ENCODE peak calls at places on chromosomes 11 and 22, in nine cellular contexts. One of them, this sample, is unnamed.

GRCh38 chr22:24451162-24451561 is 23.8 kb downstream of the ADORA2A start:
- DNase-seq in neural progenitor cell: no peak
- DNase-seq in heart right ventricle: no peak
- DNase-seq in A549: no peak
- DNase-seq in kidney epithelial cell: no peak
- DNase-seq in choroid plexus epithelial cell: no peak
- DNase-seq in right atrium auricular region: no peak
- DNase-seq in psoas muscle: no peak
- DNase-seq in IMR-90: no peak
- DNase-seq in this sample: no peak

GRCh38 chr11:48210052-48210451 is 6.6 kb upstream of the OR4B1 start:
- DNase-seq in neural progenitor cell: no peak
- DNase-seq in heart right ventricle: no peak
- DNase-seq in A549: peak
- DNase-seq in kidney epithelial cell: no peak
- DNase-seq in choroid plexus epithelial cell: peak
- DNase-seq in right atrium auricular region: no peak
- DNase-seq in psoas muscle: no peak
- DNase-seq in IMR-90: peak
- DNase-seq in this sample: peak

GRCh38 chr22:35705141-35705540 is 12.5 kb upstream of the APOL5 start:
- DNase-seq in neural progenitor cell: no peak
- DNase-seq in heart right ventricle: no peak
- DNase-seq in A549: no peak
- DNase-seq in kidney epithelial cell: peak
- DNase-seq in choroid plexus epithelial cell: peak
- DNase-seq in right atrium auricular region: no peak
- DNase-seq in psoas muscle: no peak
- DNase-seq in IMR-90: peak
- DNase-seq in this sample: no peak

GRCh38 chr11:119742263-119742861 is 13.4 kb upstream of the NECTIN1 start:
- DNase-seq in neural progenitor cell: peak
- DNase-seq in heart right ventricle: no peak
- DNase-seq in A549: no peak
- DNase-seq in kidney epithelial cell: no peak
- DNase-seq in choroid plexus epithelial cell: no peak
- DNase-seq in right atrium auricular region: no peak
- DNase-seq in psoas muscle: peak
- DNase-seq in IMR-90: no peak
- DNase-seq in this sample: peak

GRCh38 chr22:48152916-48153315 is 1390.5 kb downstream of the TBC1D22A start:
- DNase-seq in neural progenitor cell: no peak
- DNase-seq in heart right ventricle: no peak
- DNase-seq in A549: no peak
- DNase-seq in kidney epithelial cell: no peak
- DNase-seq in choroid plexus epithelial cell: no peak
- DNase-seq in right atrium auricular region: no peak
- DNase-seq in psoas muscle: no peak
- DNase-seq in IMR-90: no peak
- DNase-seq in this sample: no peak

GRCh38 chr11:130203766-130204702 is 44.5 kb downstream of the ST14 start:
- DNase-seq in neural progenitor cell: no peak
- DNase-seq in heart right ventricle: no peak
- DNase-seq in A549: no peak
- DNase-seq in kidney epithelial cell: no peak
- DNase-seq in choroid plexus epithelial cell: no peak
- DNase-seq in right atrium auricular region: no peak
- DNase-seq in psoas muscle: no peak
- DNase-seq in IMR-90: no peak
- DNase-seq in this sample: no peak

GRCh38 chr22:50576070-50576469 is 2.2 kb downstream of the CPT1B start:
- DNase-seq in neural progenitor cell: peak
- DNase-seq in heart right ventricle: no peak
- DNase-seq in A549: peak
- DNase-seq in kidney epithelial cell: peak
- DNase-seq in choroid plexus epithelial cell: peak
- DNase-seq in right atrium auricular region: no peak
- DNase-seq in psoas muscle: no peak
- DNase-seq in IMR-90: peak
- DNase-seq in this sample: peak

GRCh38 chr22:33116846-33117547 is 58.8 kb upstream of the SYN3 start:
- DNase-seq in neural progenitor cell: no peak
- DNase-seq in heart right ventricle: no peak
- DNase-seq in A549: no peak
- DNase-seq in kidney epithelial cell: no peak
- DNase-seq in choroid plexus epithelial cell: no peak
- DNase-seq in right atrium auricular region: no peak
- DNase-seq in psoas muscle: no peak
- DNase-seq in IMR-90: no peak
- DNase-seq in this sample: no peak

GRCh38 chr11:43868852-43869567 is 11.6 kb upstream of the ALKBH3 start:
- DNase-seq in neural progenitor cell: no peak
- DNase-seq in heart right ventricle: no peak
- DNase-seq in A549: no peak
- DNase-seq in kidney epithelial cell: peak
- DNase-seq in choroid plexus epithelial cell: peak
- DNase-seq in right atrium auricular region: no peak
- DNase-seq in psoas muscle: no peak
- DNase-seq in IMR-90: peak
- DNase-seq in this sample: no peak

GRCh38 chr22:19123936-19124335 is 1.7 kb upstream of the DGCR2 start:
- DNase-seq in neural progenitor cell: no peak
- DNase-seq in heart right ventricle: no peak
- DNase-seq in A549: no peak
- DNase-seq in kidney epithelial cell: no peak
- DNase-seq in choroid plexus epithelial cell: no peak
- DNase-seq in right atrium auricular region: no peak
- DNase-seq in psoas muscle: no peak
- DNase-seq in IMR-90: no peak
- DNase-seq in this sample: no peak

GRCh38 chr22:40281717-40282116 is 64.6 kb upstream of the ADSL start:
- DNase-seq in neural progenitor cell: no peak
- DNase-seq in heart right ventricle: no peak
- DNase-seq in A549: no peak
- DNase-seq in kidney epithelial cell: no peak
- DNase-seq in choroid plexus epithelial cell: no peak
- DNase-seq in right atrium auricular region: no peak
- DNase-seq in psoas muscle: peak
- DNase-seq in IMR-90: no peak
- DNase-seq in this sample: peak

GRCh38 chr11:8070417-8071101 is 10.5 kb upstream of the TUB start:
- DNase-seq in neural progenitor cell: peak
- DNase-seq in heart right ventricle: no peak
- DNase-seq in A549: peak
- DNase-seq in kidney epithelial cell: no peak
- DNase-seq in choroid plexus epithelial cell: peak
- DNase-seq in right atrium auricular region: no peak
- DNase-seq in psoas muscle: no peak
- DNase-seq in IMR-90: peak
- DNase-seq in this sample: no peak

GRCh38 chr11:109037856-109038780 is 373.2 kb downstream of the DDX10 start:
- DNase-seq in neural progenitor cell: peak
- DNase-seq in heart right ventricle: no peak
- DNase-seq in A549: no peak
- DNase-seq in kidney epithelial cell: no peak
- DNase-seq in choroid plexus epithelial cell: peak
- DNase-seq in right atrium auricular region: no peak
- DNase-seq in psoas muscle: no peak
- DNase-seq in IMR-90: peak
- DNase-seq in this sample: no peak
- TF ChIP-seq CTCF in neural progenitor cell: no peak
- TF ChIP-seq CTCF in heart right ventricle: no peak
- TF ChIP-seq CTCF in A549: no peak
- TF ChIP-seq CTCF in kidney epithelial cell: no peak
- TF ChIP-seq CTCF in choroid plexus epithelial cell: peak
- TF ChIP-seq CTCF in right atrium auricular region: no peak
- TF ChIP-seq CTCF in psoas muscle: no peak
- TF ChIP-seq CTCF in IMR-90: no peak
- TF ChIP-seq CTCF in this sample: no peak

GRCh38 chr22:41305646-41306045 is 4.3 kb downstream of the ZC3H7B start:
- DNase-seq in neural progenitor cell: no peak
- DNase-seq in heart right ventricle: no peak
- DNase-seq in A549: no peak
- DNase-seq in kidney epithelial cell: peak
- DNase-seq in choroid plexus epithelial cell: no peak
- DNase-seq in right atrium auricular region: no peak
- DNase-seq in psoas muscle: peak
- DNase-seq in IMR-90: peak
- DNase-seq in this sample: peak
- H3K4me3 ChIP-seq in neural progenitor cell: no peak
- H3K4me3 ChIP-seq in heart right ventricle: no peak
- H3K4me3 ChIP-seq in A549: no peak
- H3K4me3 ChIP-seq in kidney epithelial cell: no peak
- H3K4me3 ChIP-seq in choroid plexus epithelial cell: no peak
- H3K4me3 ChIP-seq in right atrium auricular region: no peak
- H3K4me3 ChIP-seq in psoas muscle: no peak
- H3K4me3 ChIP-seq in IMR-90: no peak
- H3K4me3 ChIP-seq in this sample: no peak

GRCh38 chr11:94740083-94740974 is 27.8 kb upstream of the AMOTL1 start:
- DNase-seq in neural progenitor cell: peak
- DNase-seq in heart right ventricle: peak
- DNase-seq in A549: no peak
- DNase-seq in kidney epithelial cell: no peak
- DNase-seq in choroid plexus epithelial cell: peak
- DNase-seq in right atrium auricular region: no peak
- DNase-seq in psoas muscle: peak
- DNase-seq in IMR-90: no peak
- DNase-seq in this sample: peak
- TF ChIP-seq CTCF in neural progenitor cell: no peak
- TF ChIP-seq CTCF in heart right ventricle: no peak
- TF ChIP-seq CTCF in A549: no peak
- TF ChIP-seq CTCF in kidney epithelial cell: no peak
- TF ChIP-seq CTCF in choroid plexus epithelial cell: no peak
- TF ChIP-seq CTCF in right atrium auricular region: no peak
- TF ChIP-seq CTCF in psoas muscle: no peak
- TF ChIP-seq CTCF in IMR-90: no peak
- TF ChIP-seq CTCF in this sample: no peak

DNA sequence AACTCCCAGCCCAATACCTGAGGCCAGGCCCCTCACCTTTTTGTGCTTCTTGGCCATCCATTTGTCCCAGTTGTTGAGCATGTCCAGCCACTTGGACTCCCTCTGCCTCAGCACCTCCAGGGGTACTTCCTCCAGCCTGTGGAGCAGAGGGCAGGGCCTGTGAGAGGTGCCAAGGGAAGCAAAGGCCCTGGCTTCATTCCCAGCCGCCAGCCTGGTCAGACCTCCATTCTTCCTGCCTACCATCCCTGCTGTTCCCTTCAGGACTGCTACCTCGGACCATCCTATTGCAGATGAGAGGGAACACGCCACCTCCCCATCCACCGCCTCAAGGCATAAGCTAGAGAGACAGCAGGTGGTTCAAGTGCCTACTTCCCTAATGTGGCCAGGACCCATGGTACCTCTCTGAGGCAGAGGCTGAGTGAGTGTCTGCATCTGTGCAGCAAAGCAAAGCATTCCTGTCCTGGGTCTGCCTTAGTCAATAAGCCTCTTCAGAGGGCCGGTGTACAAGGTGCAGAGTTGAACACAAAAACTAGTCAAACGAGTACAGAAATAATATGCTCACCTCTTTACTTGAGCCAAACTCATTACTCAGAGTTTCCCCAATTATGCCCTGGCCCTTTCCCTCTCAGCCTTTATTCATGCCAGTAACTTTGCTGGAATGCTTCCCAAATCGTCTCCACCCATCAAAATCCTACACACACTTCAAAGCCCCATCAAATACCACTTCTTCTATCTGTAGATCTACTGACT is 15.4 kb upstream of the CASTOR1 start:
- DNase-seq in neural progenitor cell: no peak
- DNase-seq in heart right ventricle: no peak
- DNase-seq in A549: no peak
- DNase-seq in kidney epithelial cell: no peak
- DNase-seq in choroid plexus epithelial cell: no peak
- DNase-seq in right atrium auricular region: no peak
- DNase-seq in psoas muscle: no peak
- DNase-seq in IMR-90: no peak
- DNase-seq in this sample: no peak
- H3K4me3 ChIP-seq in neural progenitor cell: no peak
- H3K4me3 ChIP-seq in heart right ventricle: no peak
- H3K4me3 ChIP-seq in A549: no peak
- H3K4me3 ChIP-seq in kidney epithelial cell: no peak
- H3K4me3 ChIP-seq in choroid plexus epithelial cell: no peak
- H3K4me3 ChIP-seq in right atrium auricular region: no peak
- H3K4me3 ChIP-seq in psoas muscle: no peak
- H3K4me3 ChIP-seq in IMR-90: no peak
- H3K4me3 ChIP-seq in this sample: no peak

GRCh38 chr11:117621226-117621625 is 175.8 kb downstream of the DSCAML1 start:
- DNase-seq in neural progenitor cell: no peak
- DNase-seq in heart right ventricle: no peak
- DNase-seq in A549: no peak
- DNase-seq in kidney epithelial cell: no peak
- DNase-seq in choroid plexus epithelial cell: peak
- DNase-seq in right atrium auricular region: no peak
- DNase-seq in psoas muscle: no peak
- DNase-seq in IMR-90: peak
- DNase-seq in this sample: no peak
- TF ChIP-seq CTCF in neural progenitor cell: peak
- TF ChIP-seq CTCF in heart right ventricle: no peak
- TF ChIP-seq CTCF in A549: peak
- TF ChIP-seq CTCF in kidney epithelial cell: peak
- TF ChIP-seq CTCF in choroid plexus epithelial cell: peak
- TF ChIP-seq CTCF in right atrium auricular region: peak
- TF ChIP-seq CTCF in psoas muscle: peak
- TF ChIP-seq CTCF in IMR-90: peak
- TF ChIP-seq CTCF in this sample: peak